ENCODE peak calls at places on chromosomes 6 and 20, in five cellular contexts. L, W, M, A and X are unnamed samples.

GRCh38 chr6:43990627-43991619 is 136.3 kb downstream of the MRPL14 start:
- DNase-seq in L (peak), M (no peak), A (no peak), W (peak), X (peak)

GRCh38 chr20:36284751-36285150 is 21.4 kb upstream of the DLGAP4 start:
- DNase-seq in W (no peak), A (no peak), L (no peak), M (no peak), X (no peak)

GRCh38 chr6:130337534-130337933 is 28.3 kb upstream of the TMEM200A start:
- DNase-seq in A (no peak), L (no peak), W (no peak), M (no peak), X (no peak)

GRCh38 chr6:46352541-46353267 is 138.5 kb downstream of the RCAN2 start:
- DNase-seq in A (no peak), L (peak), W (no peak), M (no peak), X (no peak)

GRCh38 chr20:51005214-51005613 is 17.7 kb downstream of the KCNG1 start:
- DNase-seq in L (no peak), A (no peak), W (no peak), M (no peak), X (no peak)

GRCh38 chr6:85592044-85592443 is 1.6 kb downstream of the SNX14 start:
- DNase-seq in L (no peak), A (no peak), W (no peak), M (no peak), X (no peak)

GRCh38 chr20:8318999-8319614 is 187.0 kb downstream of the PLCB1 start:
- DNase-seq in M (no peak), W (no peak), L (no peak), A (no peak), X (no peak)

GRCh38 chr6:6856538-6857523 is 250.9 kb upstream of the RREB1 start:
- DNase-seq in A (peak), L (peak), W (peak), M (peak), X (no peak)

GRCh38 chr20:61387204-61387958 is 135.3 kb downstream of the CDH4 start:
- DNase-seq in W (no peak), A (peak), L (no peak), M (no peak), X (no peak)

GRCh38 chr20:1528811-1529210 is 28.7 kb downstream of the SIRPD start:
- DNase-seq in L (no peak), A (no peak), M (no peak), W (no peak), X (no peak)